ENCODE peak calls at places on chromosomes 5 and 9, in six cellular contexts. G is HCT116; W is ACHN; M is CD8-positive, alpha-beta memory T cell; H is endothelial cell; Y is germinal center. S is an unnamed sample.
A peak's percentile ranks its signal among the peaks of the same experiment; 100 is the strongest.

GRCh38 chr9:104743377-104743985 is 4.0 kb upstream of the NIPSNAP3A start:
- DNase-seq in G (peak; percentile 51), W (peak; percentile 59), M (peak; percentile 58), H (peak; percentile 51), Y (peak; percentile 68), S (no peak)

GRCh38 chr5:24823625-24824024 is 178.8 kb upstream of the CDH10 start:
- DNase-seq in G (no peak), W (no peak), M (no peak), H (no peak), Y (no peak), S (no peak)

GRCh38 chr5:158119852-158120708 is 261.1 kb upstream of the CLINT1 start:
- DNase-seq in G (no peak), W (no peak), M (no peak), H (no peak), Y (no peak), S (no peak)

GRCh38 chr9:128117613-128118471 is 9.7 kb downstream of the PTGES2 start:
- DNase-seq in G (peak; percentile 74), W (peak; percentile 82), M (peak; percentile 87), H (peak; percentile 100), Y (peak; percentile 89), S (peak; percentile 94)

GRCh38 chr5:141934099-141934844 is 10.6 kb downstream of the DELE1 start:
- DNase-seq in G (no peak), W (no peak), M (no peak), H (no peak), Y (no peak), S (no peak)

GRCh38 chr5:149256451-149256850 is 15.2 kb upstream of the AFAP1L1 start:
- DNase-seq in G (no peak), W (peak; percentile 56), M (no peak), H (no peak), Y (no peak), S (no peak)

GRCh38 chr5:148224131-148224742 is 14.1 kb upstream of the MARCOL start:
- DNase-seq in G (no peak), W (no peak), M (no peak), H (no peak), Y (no peak), S (no peak)

GRCh38 chr5:179280095-179280490 is 65.2 kb downstream of the ADAMTS2 start:
- DNase-seq in G (no peak), W (no peak), M (no peak), H (no peak), Y (no peak), S (no peak)

GRCh38 chr9:75803130-75803529 is 87.3 kb upstream of the PCSK5 start:
- DNase-seq in G (no peak), W (peak; percentile 50), M (no peak), H (no peak), Y (no peak), S (no peak)

GRCh38 chr5:166062719-166063118 is 2228.7 kb upstream of the WWC1 start:
- DNase-seq in G (no peak), W (no peak), M (no peak), H (no peak), Y (no peak), S (no peak)

GRCh38 chr5:118791986-118792734 is 196.2 kb downstream of the DTWD2 start:
- DNase-seq in G (peak; percentile 45), W (peak; percentile 66), M (peak; percentile 6), H (peak; percentile 33), Y (peak; percentile 30), S (peak; percentile 28)